ENCODE peak calls at places on chromosome 7, in nine cellular contexts. D, B, M, Y, Q, Z, H, W and A are unnamed samples.

GRCh38 chr7:68697821-68698280 is 900.4 kb upstream of the AUTS2 start:
- DNase-seq in D (no peak), B (no peak), M (no peak), Y (no peak), Q (no peak), Z (no peak), H (peak), W (no peak), A (no peak)

GRCh38 chr7:93889261-93889660 is 1.3 kb downstream of the TFPI2 start:
- DNase-seq in D (no peak), B (no peak), M (no peak), Y (no peak), Q (no peak), Z (no peak), H (peak), W (no peak), A (no peak)

GRCh38 chr7:92768501-92769360 is 67.6 kb downstream of the CDK6 start:
- DNase-seq in D (no peak), B (no peak), M (no peak), Y (no peak), Q (no peak), Z (no peak), H (peak), W (no peak), A (no peak)

GRCh38 chr7:49580000-49580399 is 193.4 kb upstream of the VWC2 start:
- DNase-seq in D (no peak), B (no peak), M (peak), Y (no peak), Q (peak), Z (no peak), H (no peak), W (no peak), A (no peak)

GRCh38 chr7:88758355-88759215 is 915 bp upstream of the ZNF804B start:
- DNase-seq in D (no peak), B (no peak), M (peak), Y (peak), Q (no peak), Z (no peak), H (no peak), W (no peak), A (no peak)

GRCh38 chr7:101410743-101411476 is 48.2 kb downstream of the COL26A1 start:
- DNase-seq in D (no peak), B (no peak), M (peak), Y (peak), Q (no peak), Z (peak), H (no peak), W (no peak), A (peak)

GRCh38 chr7:17758008-17758407 is 182.3 kb downstream of the SNX13 start:
- DNase-seq in D (no peak), B (no peak), M (no peak), Y (no peak), Q (no peak), Z (no peak), H (no peak), W (no peak), A (no peak)

GRCh38 chr7:41046778-41047177 is 656.1 kb downstream of the INHBA start:
- DNase-seq in D (no peak), B (no peak), M (no peak), Y (no peak), Q (no peak), Z (no peak), H (no peak), W (no peak), A (no peak)

GRCh38 chr7:98283127-98283886 is 1.8 kb downstream of the BRI3 start:
- DNase-seq in D (no peak), B (no peak), M (no peak), Y (peak), Q (peak), Z (no peak), H (peak), W (no peak), A (peak)

GRCh38 chr7:41058986-41059741 is 643.7 kb downstream of the INHBA start:
- DNase-seq in D (no peak), B (no peak), M (peak), Y (no peak), Q (no peak), Z (no peak), H (peak), W (no peak), A (no peak)

GRCh38 chr7:73482746-73483145 is 39.3 kb downstream of the BAZ1B start:
- DNase-seq in D (no peak), B (no peak), M (no peak), Y (no peak), Q (no peak), Z (no peak), H (no peak), W (no peak), A (no peak)

GRCh38 chr7:130853503-130854279 is 119.7 kb upstream of the KLF14 start:
- DNase-seq in D (no peak), B (no peak), M (no peak), Y (no peak), Q (no peak), Z (peak), H (peak), W (no peak), A (no peak)

GRCh38 chr7:127447326-127447945 is 54.9 kb upstream of the ZNF800 start:
- DNase-seq in D (no peak), B (no peak), M (peak), Y (no peak), Q (no peak), Z (no peak), H (peak), W (peak), A (peak)

GRCh38 chr7:6628045-6628444 is 9.1 kb upstream of the ZNF316 start:
- DNase-seq in D (no peak), B (no peak), M (no peak), Y (no peak), Q (no peak), Z (no peak), H (no peak), W (no peak), A (no peak)

GRCh38 chr7:25860206-25860881 is 291.7 kb upstream of the NFE2L3 start:
- DNase-seq in D (no peak), B (no peak), M (no peak), Y (no peak), Q (no peak), Z (no peak), H (peak), W (no peak), A (peak)

GRCh38 chr7:80875537-80876120 is 43.2 kb downstream of the SEMA3C start:
- DNase-seq in D (no peak), B (no peak), M (no peak), Y (no peak), Q (no peak), Z (no peak), H (no peak), W (no peak), A (no peak)

GRCh38 chr7:95723583-95724180 is 48.7 kb upstream of the DYNC1I1 start:
- DNase-seq in D (no peak), B (no peak), M (peak), Y (peak), Q (no peak), Z (peak), H (peak), W (no peak), A (peak)

GRCh38 chr7:105677803-105678583 is 96.7 kb upstream of the EFCAB10 start:
- DNase-seq in D (no peak), B (no peak), M (no peak), Y (no peak), Q (no peak), Z (no peak), H (no peak), W (peak), A (peak)

GRCh38 chr7:130363156-130363847 is 17.0 kb upstream of the CPA1 start:
- DNase-seq in D (no peak), B (peak), M (no peak), Y (no peak), Q (no peak), Z (peak), H (peak), W (no peak), A (no peak)

GRCh38 chr7:92953657-92954056 is 117.3 kb upstream of the CDK6 start:
- DNase-seq in D (no peak), B (no peak), M (no peak), Y (no peak), Q (no peak), Z (no peak), H (no peak), W (no peak), A (no peak)

GRCh38 chr7:2195403-2196246 is 37.1 kb downstream of the MAD1L1 start:
- DNase-seq in D (no peak), B (no peak), M (no peak), Y (peak), Q (peak), Z (no peak), H (no peak), W (no peak), A (no peak)

GRCh38 chr7:80312139-80312661 is 177.6 kb downstream of the GNAI1 start:
- DNase-seq in D (no peak), B (no peak), M (no peak), Y (no peak), Q (no peak), Z (peak), H (peak), W (no peak), A (peak)

GRCh38 chr7:100360102-100360607 is 2.2 kb downstream of the PILRB start:
- DNase-seq in D (no peak), B (no peak), M (no peak), Y (no peak), Q (no peak), Z (no peak), H (no peak), W (no peak), A (no peak)

GRCh38 chr7:110601710-110602109 is 489.2 kb upstream of the LRRN3 start:
- DNase-seq in D (no peak), B (no peak), M (no peak), Y (no peak), Q (no peak), Z (no peak), H (no peak), W (no peak), A (no peak)

GRCh38 chr7:44313621-44314031 is 11.8 kb downstream of the CAMK2B start:
- DNase-seq in D (no peak), B (no peak), M (no peak), Y (no peak), Q (peak), Z (no peak), H (no peak), W (no peak), A (no peak)

GRCh38 chr7:23956769-23957556 is 246.9 kb downstream of the STK31 start:
- DNase-seq in D (no peak), B (no peak), M (no peak), Y (no peak), Q (no peak), Z (no peak), H (peak), W (no peak), A (no peak)

GRCh38 chr7:12025246-12025645 is 185.8 kb upstream of the TMEM106B start:
- DNase-seq in D (no peak), B (no peak), M (no peak), Y (no peak), Q (no peak), Z (no peak), H (peak), W (no peak), A (no peak)

GRCh38 chr7:16589895-16590294 is 55.7 kb downstream of the ANKMY2 start:
- DNase-seq in D (no peak), B (no peak), M (no peak), Y (no peak), Q (no peak), Z (no peak), H (no peak), W (no peak), A (no peak)

GRCh38 chr7:100087055-100087750 is 1.6 kb upstream of the COPS6 start:
- DNase-seq in D (no peak), B (no peak), M (no peak), Y (no peak), Q (no peak), Z (no peak), H (peak), W (no peak), A (no peak)

GRCh38 chr7:47813614-47814260 is 134.5 kb downstream of the PKD1L1 start:
- DNase-seq in D (no peak), B (peak), M (no peak), Y (no peak), Q (peak), Z (no peak), H (no peak), W (no peak), A (no peak)

GRCh38 chr7:151309306-151309705 is 32.3 kb upstream of the NUB1 start:
- DNase-seq in D (no peak), B (no peak), M (no peak), Y (no peak), Q (peak), Z (no peak), H (peak), W (no peak), A (no peak)

GRCh38 chr7:108335264-108335918 is 120.8 kb downstream of the NRCAM start:
- DNase-seq in D (no peak), B (no peak), M (no peak), Y (no peak), Q (no peak), Z (no peak), H (no peak), W (peak), A (peak)

GRCh38 chr7:4745971-4746919 is 29.2 kb upstream of the AP5Z1 start:
- DNase-seq in D (no peak), B (no peak), M (no peak), Y (no peak), Q (no peak), Z (peak), H (peak), W (peak), A (peak)

GRCh38 chr7:2068693-2069471 is 163.9 kb downstream of the MAD1L1 start:
- DNase-seq in D (no peak), B (no peak), M (no peak), Y (no peak), Q (no peak), Z (no peak), H (no peak), W (no peak), A (no peak)

GRCh38 chr7:55971045-55971444 is 6.7 kb downstream of the NIPSNAP2 start:
- DNase-seq in D (no peak), B (no peak), M (no peak), Y (peak), Q (peak), Z (no peak), H (no peak), W (peak), A (peak)

GRCh38 chr7:39384386-39384785 is 181.8 kb upstream of the YAE1 start:
- DNase-seq in D (no peak), B (no peak), M (no peak), Y (no peak), Q (no peak), Z (no peak), H (no peak), W (no peak), A (no peak)
- TF ChIP-seq POLR2A in D (no peak), B (no peak), M (no peak), Y (no peak), Q (no peak), Z (no peak), H (no peak), W (no peak), A (no peak)

GRCh38 chr7:135215180-135215579 is 3.9 kb upstream of the WDR91 start:
- DNase-seq in D (no peak), B (no peak), M (no peak), Y (no peak), Q (no peak), Z (no peak), H (no peak), W (no peak), A (no peak)

GRCh38 chr7:135213831-135214230 is 2.5 kb upstream of the WDR91 start:
- DNase-seq in D (no peak), B (no peak), M (no peak), Y (no peak), Q (no peak), Z (no peak), H (no peak), W (no peak), A (no peak)

GRCh38 chr7:135217645-135218509 is 6.6 kb upstream of the WDR91 start:
- DNase-seq in D (no peak), B (no peak), M (no peak), Y (no peak), Q (no peak), Z (no peak), H (no peak), W (no peak), A (no peak)
- TF ChIP-seq POLR2A in D (no peak), B (no peak), M (no peak), Y (no peak), Q (no peak), Z (no peak), H (no peak), W (no peak), A (no peak)

DNA sequence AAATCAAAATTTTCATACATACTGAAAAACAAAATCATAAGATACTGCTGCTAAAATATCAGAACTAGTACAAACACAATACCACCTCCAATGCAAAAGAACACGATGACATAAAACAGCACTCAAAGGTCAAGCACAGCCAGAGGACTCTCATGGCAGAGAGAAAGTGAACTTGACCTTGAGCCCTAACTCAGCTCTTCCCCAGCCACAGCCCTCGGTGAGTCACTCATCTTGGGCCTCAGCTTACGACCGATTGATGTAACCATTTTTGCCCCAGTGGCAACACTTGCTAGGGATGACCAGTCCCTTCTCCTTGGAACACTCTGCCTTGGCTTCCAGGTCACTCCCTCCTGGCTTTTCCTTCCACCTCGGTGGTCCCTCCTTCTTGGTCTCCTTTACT is 77.8 kb downstream of the JAZF1 start:
- DNase-seq in D (no peak), B (no peak), M (no peak), Y (no peak), Q (no peak), Z (peak), H (peak), W (no peak), A (peak)
- TF ChIP-seq POLR2A in D (no peak), B (no peak), M (no peak), Y (no peak), Q (no peak), Z (no peak), H (no peak), W (no peak), A (no peak)

GRCh38 chr7:38973760-38974159 is 3.9 kb upstream of the POU6F2 start:
- DNase-seq in D (no peak), B (no peak), M (no peak), Y (no peak), Q (no peak), Z (no peak), H (no peak), W (no peak), A (no peak)

GRCh38 chr7:38975944-38976392 is 1.7 kb upstream of the POU6F2 start:
- DNase-seq in D (no peak), B (no peak), M (peak), Y (no peak), Q (no peak), Z (no peak), H (no peak), W (no peak), A (no peak)

GRCh38 chr7:38977658-38978057 is at the start of gene POU6F2:
- DNase-seq in D (no peak), B (no peak), M (no peak), Y (no peak), Q (no peak), Z (no peak), H (no peak), W (no peak), A (no peak)

DNA sequence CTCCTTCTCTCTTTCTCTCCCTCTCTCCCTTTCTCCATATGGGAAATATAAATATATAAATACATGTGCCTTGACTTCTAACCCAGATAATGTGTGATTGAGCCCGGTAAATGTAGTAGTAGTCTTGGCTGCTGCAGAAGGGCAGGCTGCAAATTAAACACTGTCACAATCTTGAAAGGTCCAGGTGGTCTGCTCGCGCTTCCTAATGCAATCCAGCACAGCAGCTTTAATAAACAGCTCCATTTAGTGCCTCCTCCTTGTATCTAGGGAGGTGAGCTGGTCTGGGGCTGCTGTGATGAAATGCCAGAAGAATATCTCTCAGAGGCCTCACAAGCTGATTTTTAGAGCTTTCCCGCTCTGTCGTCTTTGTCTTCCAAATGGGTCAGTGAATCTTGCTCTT is 765 bp downstream of the POU6F2 start:
- DNase-seq in D (no peak), B (no peak), M (no peak), Y (no peak), Q (no peak), Z (no peak), H (no peak), W (no peak), A (no peak)
- TF ChIP-seq POLR2A in D (no peak), B (no peak), M (no peak), Y (no peak), Q (no peak), Z (no peak), H (no peak), W (no peak), A (no peak)

GRCh38 chr7:142566291-142566690 is 183.0 kb upstream of the PRSS1 start:
- DNase-seq in D (no peak), B (no peak), M (no peak), Y (no peak), Q (no peak), Z (no peak), H (no peak), W (no peak), A (no peak)

GRCh38 chr7:142567201-142567600 is 182.1 kb upstream of the PRSS1 start:
- DNase-seq in D (no peak), B (no peak), M (no peak), Y (no peak), Q (no peak), Z (no peak), H (no peak), W (no peak), A (no peak)

GRCh38 chr7:142569851-142570250 is 179.4 kb upstream of the PRSS1 start:
- DNase-seq in D (no peak), B (no peak), M (no peak), Y (no peak), Q (no peak), Z (no peak), H (peak), W (no peak), A (no peak)

GRCh38 chr7:142567676-142568075 is 181.6 kb upstream of the PRSS1 start:
- DNase-seq in D (no peak), B (no peak), M (no peak), Y (no peak), Q (no peak), Z (no peak), H (no peak), W (no peak), A (no peak)

DNA sequence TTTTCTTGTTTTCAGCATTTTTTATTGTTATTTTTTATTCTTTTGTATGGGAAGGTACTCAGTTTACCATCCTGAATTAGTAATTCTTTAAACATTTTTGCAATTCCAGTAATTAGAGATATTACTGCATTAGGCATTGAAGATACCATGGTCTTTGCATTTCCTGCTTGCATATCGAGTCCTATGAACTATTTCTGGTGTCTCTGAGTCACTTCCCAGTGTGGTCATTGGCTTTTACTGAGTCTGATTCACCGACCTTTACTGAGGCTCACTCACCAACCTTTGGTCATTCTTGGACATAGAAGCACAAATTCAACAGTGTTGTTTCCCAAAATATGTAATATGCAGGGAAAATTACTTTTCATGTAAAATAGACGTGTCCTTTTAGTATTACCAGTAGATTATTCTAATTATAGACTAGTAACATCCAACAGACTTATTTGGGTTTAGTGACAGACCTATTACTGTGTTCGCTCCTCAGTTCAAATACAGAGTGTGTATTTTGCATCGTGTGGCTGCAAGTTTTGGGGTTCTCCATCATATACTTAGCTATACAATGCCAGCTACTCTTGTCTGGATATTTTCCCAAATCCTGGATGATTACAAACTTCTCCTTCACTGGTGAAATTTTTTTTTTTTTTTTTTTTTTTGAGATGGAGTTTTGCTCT is 180.7 kb upstream of the PRSS1 start:
- DNase-seq in D (no peak), B (no peak), M (no peak), Y (no peak), Q (no peak), Z (peak), H (peak), W (no peak), A (no peak)
- TF ChIP-seq POLR2A in D (no peak), B (no peak), M (no peak), Y (no peak), Q (no peak), Z (no peak), H (no peak), W (no peak), A (no peak)

DNA sequence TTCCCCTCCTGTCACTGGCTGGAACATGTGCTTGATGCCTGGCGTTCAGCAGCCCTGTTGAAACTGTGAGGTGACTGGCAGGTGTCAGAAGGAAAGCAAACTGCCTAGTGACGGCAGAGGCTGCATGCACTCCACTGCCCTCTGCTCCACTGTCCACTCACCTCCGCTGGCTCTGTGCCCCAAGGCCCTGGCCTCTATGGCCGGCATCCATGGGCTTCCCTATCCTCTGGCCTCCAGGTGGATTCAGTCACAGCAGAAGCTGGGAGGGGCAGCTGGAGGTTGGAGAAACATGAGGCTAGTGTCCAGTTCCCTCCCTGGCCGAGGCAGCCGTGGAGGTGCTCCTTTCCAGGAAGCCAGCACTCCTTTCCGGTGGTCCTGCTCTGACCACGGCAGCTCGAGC is 31.2 kb upstream of the INSIG1 start:
- DNase-seq in D (no peak), B (no peak), M (no peak), Y (no peak), Q (no peak), Z (no peak), H (no peak), W (no peak), A (no peak)
- TF ChIP-seq POLR2A in D (no peak), B (no peak), M (no peak), Y (no peak), Q (no peak), Z (no peak), H (no peak), W (no peak), A (no peak)